ENCODE peak calls at places on chromosomes 5 and 9, in six cellular contexts. X is fibroblast of pulmonary artery; B is stimulated activated CD4-positive, alpha-beta T cell treated with anti-CD3 and anti-CD28 coated beads, Interleukin-2, amount 100 ng/mL, for 24 hours; Y is pons; V is left kidney; O is psoas muscle. N is an unnamed sample.

GRCh38 chr5:139708877-139709586 is 60.9 kb downstream of the CXXC5 start:
- DNase-seq in X (no peak), B (no peak), Y (peak), V (peak), O (peak), N (peak)

GRCh38 chr5:165497707-165498106 is 1992.3 kb downstream of the MAT2B start:
- DNase-seq in X (peak), B (no peak), Y (peak), V (peak), O (no peak), N (peak)

GRCh38 chr5:170849374-170849773 is 12.4 kb upstream of the RANBP17 start:
- DNase-seq in X (no peak), B (no peak), Y (no peak), V (no peak), O (no peak), N (no peak)

GRCh38 chr5:169856571-169856970 is 123.7 kb downstream of the INSYN2B start:
- DNase-seq in X (peak), B (no peak), Y (no peak), V (peak), O (no peak), N (peak)

GRCh38 chr9:123655681-123656423 is 274.1 kb downstream of the DENND1A start:
- DNase-seq in X (no peak), B (no peak), Y (no peak), V (no peak), O (no peak), N (no peak)

GRCh38 chr9:89000281-89000875 is 9.1 kb downstream of the S1PR3 start:
- DNase-seq in X (no peak), B (no peak), Y (no peak), V (no peak), O (no peak), N (no peak)

GRCh38 chr9:33185858-33186257 is 18.7 kb upstream of the B4GALT1 start:
- DNase-seq in X (no peak), B (no peak), Y (no peak), V (peak), O (no peak), N (no peak)

GRCh38 chr5:93621340-93621872 is 38.4 kb downstream of the NR2F1 start:
- DNase-seq in X (peak), B (no peak), Y (peak), V (peak), O (peak), N (peak)

N was measured in fibroblast of mammary gland.